ENCODE peak calls at places on chromosomes 12 and 14, in eight cellular contexts. S is esophagus squamous epithelium, A is heart left ventricle, U is body of pancreas, K is NB4, Y is prostate gland, D is uterus, P is ovary. B is an unnamed sample.

GRCh38 chr12:120412421-120412820 is 25.5 kb upstream of the COX6A1 start:
- DNase-seq in S (no peak), A (no peak), U (no peak), K (no peak), Y (no peak), D (no peak), P (no peak), B (no peak)

GRCh38 chr14:23539209-23539866 is 12.2 kb downstream of the ZFHX2 start:
- DNase-seq in S (no peak), A (no peak), U (no peak), K (peak; percentile 50), Y (no peak), D (no peak), P (no peak), B (no peak)

GRCh38 chr14:103155013-103155412 is 31.8 kb downstream of the TNFAIP2 start:
- DNase-seq in S (no peak), A (peak; percentile 79), U (no peak), K (peak; percentile 45), Y (no peak), D (no peak), P (peak; percentile 26), B (peak; percentile 95)

GRCh38 chr12:78018146-78018910 is 187.6 kb downstream of the NAV3 start:
- DNase-seq in S (no peak), A (no peak), U (no peak), K (no peak), Y (no peak), D (no peak), P (no peak), B (no peak)

GRCh38 chr14:21860172-21860571 is 186.6 kb upstream of the OR4E1 start:
- DNase-seq in S (no peak), A (no peak), U (no peak), K (peak; percentile 49), Y (no peak), D (no peak), P (no peak), B (no peak)

GRCh38 chr14:44507183-44507582 is at the start of gene FSCB:
- DNase-seq in S (no peak), A (no peak), U (no peak), K (no peak), Y (no peak), D (no peak), P (no peak), B (no peak)

GRCh38 chr12:1716911-1717310 is 26.0 kb downstream of the ADIPOR2 start:
- DNase-seq in S (no peak), A (no peak), U (no peak), K (no peak), Y (no peak), D (no peak), P (no peak), B (no peak)

GRCh38 chr12:62260733-62261683 is 804 bp downstream of the USP15 start:
- DNase-seq in S (peak; percentile 32), A (peak; percentile 36), U (no peak), K (peak; percentile 94), Y (peak; percentile 16), D (peak; percentile 13), P (no peak), B (peak; percentile 21)

GRCh38 chr14:67942311-67942710 is 122.7 kb downstream of the RAD51B start:
- DNase-seq in S (no peak), A (no peak), U (no peak), K (no peak), Y (no peak), D (no peak), P (no peak), B (no peak)

GRCh38 chr12:6228535-6229223 is 28.5 kb downstream of the CD9 start:
- DNase-seq in S (no peak), A (peak; percentile 57), U (no peak), K (no peak), Y (peak; percentile 68), D (peak; percentile 63), P (no peak), B (no peak)

GRCh38 chr12:116247377-116247776 is 30.1 kb downstream of the MED13L start:
- DNase-seq in S (no peak), A (no peak), U (no peak), K (no peak), Y (no peak), D (no peak), P (no peak), B (no peak)

GRCh38 chr14:91942128-91942527 is 5.4 kb downstream of the FBLN5 start:
- DNase-seq in S (no peak), A (no peak), U (no peak), K (no peak), Y (no peak), D (no peak), P (no peak), B (no peak)

GRCh38 chr14:91940209-91940608 is 7.3 kb downstream of the FBLN5 start:
- DNase-seq in S (no peak), A (no peak), U (no peak), K (no peak), Y (no peak), D (no peak), P (no peak), B (no peak)

GRCh38 chr14:91946313-91947195 is 940 bp downstream of the FBLN5 start:
- DNase-seq in S (no peak), A (no peak), U (no peak), K (no peak), Y (no peak), D (no peak), P (peak; percentile 45), B (no peak)

GRCh38 chr14:91945776-91946305 is 1.7 kb downstream of the FBLN5 start:
- DNase-seq in S (no peak), A (no peak), U (no peak), K (no peak), Y (no peak), D (no peak), P (no peak), B (no peak)

GRCh38 chr14:91942946-91943345 is 4.5 kb downstream of the FBLN5 start:
- DNase-seq in S (no peak), A (no peak), U (no peak), K (no peak), Y (no peak), D (no peak), P (no peak), B (no peak)
- TF ChIP-seq POLR2A in S (no peak), A (no peak), U (no peak), K (no peak), Y (no peak), D (no peak), P (no peak), B (no peak)

GRCh38 chr14:61765225-61765943 is 3.2 kb downstream of the SNAPC1 start:
- DNase-seq in S (no peak), A (no peak), U (no peak), K (no peak), Y (peak; percentile 36), D (no peak), P (no peak), B (no peak)

GRCh38 chr14:61761557-61761956 is 663 bp upstream of the SNAPC1 start:
- DNase-seq in S (no peak), A (no peak), U (no peak), K (no peak), Y (no peak), D (peak; percentile 14), P (no peak), B (no peak)

GRCh38 chr14:61764342-61765122 is 2.3 kb downstream of the SNAPC1 start:
- DNase-seq in S (no peak), A (no peak), U (no peak), K (no peak), Y (no peak), D (no peak), P (no peak), B (no peak)

GRCh38 chr14:61759878-61760277 is 2.3 kb upstream of the SNAPC1 start:
- DNase-seq in S (no peak), A (no peak), U (no peak), K (no peak), Y (no peak), D (no peak), P (no peak), B (no peak)

DNA sequence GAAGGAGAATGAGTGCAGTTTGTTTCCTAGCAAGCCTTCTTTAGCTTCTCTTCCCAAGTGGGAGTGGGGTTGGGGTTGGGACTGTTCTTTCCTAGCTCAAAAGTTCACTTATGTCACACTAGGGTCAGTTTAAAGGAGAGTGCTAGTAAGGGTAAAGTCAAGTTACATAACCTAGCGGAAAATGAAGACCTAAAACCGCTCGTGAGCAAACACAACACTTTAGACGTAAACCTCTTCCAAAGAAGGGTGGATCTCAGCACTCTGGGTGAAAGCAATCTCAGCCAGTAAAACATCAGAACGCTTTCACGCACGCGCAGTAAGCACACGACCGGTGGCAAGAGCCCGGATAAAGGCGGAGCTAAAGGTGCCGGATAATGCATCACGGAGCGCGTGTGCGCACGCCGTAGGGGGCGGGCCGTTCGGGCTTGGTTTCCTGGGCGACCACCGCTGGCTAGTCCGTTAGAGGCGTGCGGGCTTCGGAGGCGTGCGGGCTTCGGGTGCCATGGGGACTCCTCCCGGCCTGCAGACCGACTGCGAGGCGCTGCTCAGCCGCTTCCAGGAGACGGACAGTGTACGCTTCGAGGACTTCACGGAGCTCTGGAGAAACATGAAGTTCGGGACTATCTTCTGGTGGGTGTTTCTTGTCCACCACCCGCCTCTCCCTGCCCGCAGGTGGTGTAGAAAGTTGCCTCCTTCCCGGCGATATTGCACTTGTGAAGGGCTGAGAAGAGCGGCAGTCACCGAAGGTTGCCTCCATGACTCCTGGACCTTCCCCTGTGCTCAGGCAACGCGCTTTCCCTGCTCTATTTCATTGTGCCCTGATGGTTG is at the start of gene SNAPC1:
- DNase-seq in S (peak; percentile 83), A (peak; percentile 97), U (peak; percentile 97), K (peak; percentile 97), Y (peak; percentile 98), D (peak; percentile 97), P (peak; percentile 97), B (peak; percentile 80)
- TF ChIP-seq POLR2A in S (peak; percentile 20), A (peak; percentile 77), U (no peak), K (peak; percentile 78), Y (peak; percentile 99), D (peak; percentile 84), P (peak; percentile 79), B (peak; percentile 94)

DNA sequence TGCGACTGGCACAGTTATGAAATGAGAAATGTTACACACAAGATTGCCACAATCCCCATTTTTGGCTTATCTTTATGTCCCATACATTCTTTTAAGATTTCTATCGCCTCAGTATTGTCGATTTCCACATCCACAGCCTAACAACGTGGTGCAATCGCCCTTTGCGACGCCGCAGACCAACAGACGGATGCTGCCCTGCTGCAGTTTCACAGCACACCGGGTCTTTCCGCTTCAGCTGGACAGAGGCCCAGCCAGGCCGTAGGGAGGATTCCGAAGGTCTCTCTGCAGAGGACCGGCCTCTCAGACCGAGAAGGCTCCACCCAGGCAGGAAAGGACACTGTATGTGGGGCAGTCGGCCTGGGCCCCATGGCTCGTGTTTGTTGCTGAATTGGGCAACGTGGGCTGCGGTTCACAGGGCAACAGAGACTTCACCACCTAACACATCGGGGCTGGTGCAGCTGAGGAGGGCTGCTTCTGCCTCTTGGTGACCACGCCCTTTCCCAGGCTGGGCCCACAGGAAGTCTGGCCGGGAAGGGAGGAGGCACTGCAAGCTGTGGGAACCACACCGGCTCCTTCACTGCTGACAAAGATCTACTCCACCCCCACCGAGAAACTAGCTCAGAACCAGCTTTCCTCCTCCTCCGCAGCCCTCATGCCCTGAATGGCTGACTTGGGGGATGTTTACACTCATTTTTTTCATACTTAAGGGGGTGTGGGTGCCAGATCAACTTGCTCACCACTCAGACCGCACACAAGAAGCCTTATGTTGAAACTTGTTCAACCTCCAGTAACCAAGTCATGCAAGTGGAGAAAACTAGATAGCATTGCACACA is 32.9 kb upstream of the MDM1 start:
- DNase-seq in S (peak; percentile 66), A (peak; percentile 90), U (peak; percentile 84), K (peak; percentile 100), Y (peak; percentile 85), D (peak; percentile 94), P (peak; percentile 82), B (peak; percentile 91)
- TF ChIP-seq POLR2A in S (no peak), A (no peak), U (peak; percentile 26), K (peak; percentile 30), Y (peak; percentile 16), D (peak; percentile 11), P (no peak), B (peak; percentile 77)

GRCh38 chr12:53746592-53747491 is 4.9 kb downstream of the CISTR start:
- DNase-seq in S (peak; percentile 46), A (peak; percentile 94), U (peak; percentile 95), K (peak; percentile 89), Y (peak; percentile 91), D (peak; percentile 94), P (peak; percentile 95), B (peak; percentile 95)
- TF ChIP-seq POLR2A in S (no peak), A (no peak), U (no peak), K (no peak), Y (no peak), D (no peak), P (no peak), B (no peak)